ENCODE peak calls at places on chromosomes 4 and X, in five cellular contexts. One of them, this sample, is unnamed.

GRCh38 chr4:24645765-24646550 is 61.6 kb upstream of the DHX15 start:
- DNase-seq in tibial artery: no peak
- DNase-seq in stomach: no peak
- DNase-seq in epithelial cell of esophagus: no peak
- DNase-seq in tibial nerve: no peak
- DNase-seq in this sample: no peak

GRCh38 chr4:60463846-60464502 is 736.2 kb upstream of the ADGRL3 start:
- DNase-seq in tibial artery: no peak
- DNase-seq in stomach: no peak
- DNase-seq in epithelial cell of esophagus: peak; percentile 49
- DNase-seq in tibial nerve: no peak
- DNase-seq in this sample: no peak

GRCh38 chr4:4968161-4968757 is 51.0 kb downstream of the CYTL1 start:
- DNase-seq in stomach: no peak
- DNase-seq in tibial nerve: no peak
- DNase-seq in tibial artery: no peak
- DNase-seq in epithelial cell of esophagus: no peak
- DNase-seq in this sample: no peak

GRCh38 chrX:28188526-28188925 is 207.3 kb upstream of the DCAF8L1 start:
- DNase-seq in tibial nerve: no peak
- DNase-seq in stomach: no peak
- DNase-seq in epithelial cell of esophagus: peak; percentile 18
- DNase-seq in tibial artery: no peak
- DNase-seq in this sample: no peak

GRCh38 chrX:131792356-131792749 is 230.7 kb upstream of the STK26 start:
- DNase-seq in tibial nerve: no peak
- DNase-seq in epithelial cell of esophagus: no peak
- DNase-seq in tibial artery: no peak
- DNase-seq in stomach: peak; percentile 93
- DNase-seq in this sample: no peak

GRCh38 chr4:72031868-72032619 is at the start of gene NPFFR2:
- DNase-seq in epithelial cell of esophagus: peak; percentile 49
- DNase-seq in stomach: no peak
- DNase-seq in tibial artery: no peak
- DNase-seq in tibial nerve: no peak
- DNase-seq in this sample: no peak

GRCh38 chr4:54082168-54082567 is 17.8 kb upstream of the CHIC2 start:
- DNase-seq in stomach: peak; percentile 46
- DNase-seq in epithelial cell of esophagus: peak; percentile 99
- DNase-seq in tibial nerve: no peak
- DNase-seq in tibial artery: no peak
- DNase-seq in this sample: no peak

GRCh38 chrX:40012800-40013682 is 84.7 kb downstream of the BCOR start:
- DNase-seq in tibial artery: peak; percentile 86
- DNase-seq in stomach: peak; percentile 70
- DNase-seq in tibial nerve: peak; percentile 51
- DNase-seq in epithelial cell of esophagus: peak; percentile 62
- DNase-seq in this sample: no peak

GRCh38 chr4:15333692-15334633 is 93.9 kb upstream of the C1QTNF7 start:
- DNase-seq in stomach: no peak
- DNase-seq in tibial artery: no peak
- DNase-seq in tibial nerve: no peak
- DNase-seq in epithelial cell of esophagus: no peak
- DNase-seq in this sample: no peak

GRCh38 chr4:5110901-5111300 is 59.6 kb downstream of the STK32B start:
- DNase-seq in tibial artery: no peak
- DNase-seq in epithelial cell of esophagus: no peak
- DNase-seq in tibial nerve: no peak
- DNase-seq in stomach: no peak
- DNase-seq in this sample: no peak

GRCh38 chr4:85777908-85778808 is 303.2 kb downstream of the ARHGAP24 start:
- DNase-seq in stomach: no peak
- DNase-seq in epithelial cell of esophagus: peak; percentile 38
- DNase-seq in tibial nerve: no peak
- DNase-seq in tibial artery: no peak
- DNase-seq in this sample: peak; percentile 24

GRCh38 chrX:6708041-6708440 is 173.1 kb upstream of the VCX3A start:
- DNase-seq in tibial artery: no peak
- DNase-seq in stomach: no peak
- DNase-seq in tibial nerve: no peak
- DNase-seq in epithelial cell of esophagus: no peak
- DNase-seq in this sample: no peak

GRCh38 chr4:18388029-18388428 is 366.5 kb upstream of the LCORL start:
- DNase-seq in tibial artery: no peak
- DNase-seq in tibial nerve: no peak
- DNase-seq in stomach: no peak
- DNase-seq in epithelial cell of esophagus: no peak
- DNase-seq in this sample: no peak

GRCh38 chr4:23097251-23097650 is 404.5 kb downstream of the GBA3 start:
- DNase-seq in epithelial cell of esophagus: peak; percentile 45
- DNase-seq in tibial nerve: no peak
- DNase-seq in tibial artery: no peak
- DNase-seq in stomach: no peak
- DNase-seq in this sample: no peak

GRCh38 chrX:31459361-31459760 is 387.5 kb upstream of the FTHL17 start:
- DNase-seq in tibial artery: no peak
- DNase-seq in epithelial cell of esophagus: peak; percentile 42
- DNase-seq in stomach: no peak
- DNase-seq in tibial nerve: no peak
- DNase-seq in this sample: no peak

GRCh38 chrX:2693123-2693438 is 2.0 kb downstream of the CD99 start:
- DNase-seq in epithelial cell of esophagus: no peak
- DNase-seq in tibial artery: no peak
- DNase-seq in stomach: no peak
- DNase-seq in tibial nerve: no peak
- DNase-seq in this sample: no peak
- H3K4me3 ChIP-seq in epithelial cell of esophagus: no peak overlapping the region
- H3K4me3 ChIP-seq in tibial artery: peak overlapping the region; percentile 66
- H3K4me3 ChIP-seq in stomach: peak overlapping the region; percentile 98
- H3K4me3 ChIP-seq in tibial nerve: no peak overlapping the region
- H3K4me3 ChIP-seq in this sample: peak overlapping the region; percentile 99

GRCh38 chrX:78555401-78555980 is 103.6 kb downstream of the RTL3 start:
- DNase-seq in epithelial cell of esophagus: no peak
- DNase-seq in stomach: no peak
- DNase-seq in tibial artery: no peak
- DNase-seq in tibial nerve: no peak
- DNase-seq in this sample: no peak
- TF ChIP-seq CTCF in epithelial cell of esophagus: peak; percentile 34
- TF ChIP-seq CTCF in stomach: no peak
- TF ChIP-seq CTCF in tibial artery: peak; percentile 41
- TF ChIP-seq CTCF in tibial nerve: peak; percentile 33
- TF ChIP-seq CTCF in this sample: no peak

GRCh38 chr4:86975927-86976326 is 41.1 kb downstream of the AFF1 start:
- DNase-seq in epithelial cell of esophagus: no peak
- DNase-seq in tibial artery: no peak
- DNase-seq in stomach: no peak
- DNase-seq in tibial nerve: no peak
- DNase-seq in this sample: no peak

GRCh38 chr4:86980230-86980629 is 45.4 kb downstream of the AFF1 start:
- DNase-seq in tibial nerve: no peak
- DNase-seq in stomach: no peak
- DNase-seq in epithelial cell of esophagus: no peak
- DNase-seq in tibial artery: no peak
- DNase-seq in this sample: no peak

GRCh38 chr4:86976801-86977485 is 42.1 kb downstream of the AFF1 start:
- DNase-seq in stomach: no peak
- DNase-seq in tibial artery: no peak
- DNase-seq in tibial nerve: no peak
- DNase-seq in epithelial cell of esophagus: peak; percentile 82
- DNase-seq in this sample: no peak

GRCh38 chr4:86977621-86978184 is 42.9 kb downstream of the AFF1 start:
- DNase-seq in epithelial cell of esophagus: peak; percentile 95
- DNase-seq in stomach: no peak
- DNase-seq in tibial nerve: no peak
- DNase-seq in tibial artery: no peak
- DNase-seq in this sample: no peak

DNA sequence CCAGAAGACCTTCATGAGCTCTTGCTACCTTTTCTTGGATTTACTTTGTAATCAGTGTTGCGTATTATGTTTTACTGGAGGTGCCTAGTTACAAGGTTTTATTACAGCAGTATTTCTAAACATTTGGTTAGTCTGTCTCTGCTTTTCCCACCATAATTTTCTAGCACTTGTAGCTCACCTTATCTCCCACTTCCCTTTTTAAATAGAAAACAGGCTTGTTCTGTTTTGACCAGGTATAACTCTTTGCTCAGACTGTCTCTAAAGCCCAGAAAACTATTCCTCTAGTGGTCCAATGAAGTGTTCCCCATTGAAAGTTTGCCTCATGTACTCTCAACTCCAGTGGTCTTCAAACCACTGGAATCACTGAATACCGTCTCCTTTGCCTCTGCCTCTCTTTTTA is 43.9 kb downstream of the AFF1 start:
- DNase-seq in tibial artery: no peak
- DNase-seq in tibial nerve: no peak
- DNase-seq in stomach: no peak
- DNase-seq in epithelial cell of esophagus: no peak
- DNase-seq in this sample: no peak
- H3K4me3 ChIP-seq in tibial artery: no peak overlapping the region
- H3K4me3 ChIP-seq in tibial nerve: no peak overlapping the region
- H3K4me3 ChIP-seq in stomach: no peak overlapping the region
- H3K4me3 ChIP-seq in epithelial cell of esophagus: no peak overlapping the region
- H3K4me3 ChIP-seq in this sample: no peak overlapping the region

DNA sequence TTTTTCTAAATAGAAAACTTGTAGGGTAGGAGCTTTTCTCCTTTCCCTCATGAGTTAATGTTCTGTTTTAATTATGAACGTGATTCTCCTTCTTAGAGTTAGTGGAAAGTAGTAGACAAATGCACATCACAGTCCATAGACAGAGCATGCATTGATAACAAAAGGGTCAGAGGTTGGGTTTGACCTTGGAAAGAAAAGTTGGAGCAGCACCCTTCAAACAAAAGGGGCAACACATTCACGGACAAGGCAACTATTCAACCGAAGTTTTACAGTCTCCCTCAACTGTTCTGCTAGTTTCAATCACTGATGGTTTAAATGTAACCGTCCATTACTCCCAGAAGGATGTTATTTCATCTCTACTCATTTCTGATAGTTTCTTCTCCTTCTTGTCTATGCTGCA is 103.4 kb upstream of the MAOA start:
- DNase-seq in epithelial cell of esophagus: no peak
- DNase-seq in tibial nerve: no peak
- DNase-seq in tibial artery: no peak
- DNase-seq in stomach: no peak
- DNase-seq in this sample: no peak
- TF ChIP-seq CTCF in epithelial cell of esophagus: no peak
- TF ChIP-seq CTCF in tibial nerve: no peak
- TF ChIP-seq CTCF in tibial artery: no peak
- TF ChIP-seq CTCF in stomach: no peak
- TF ChIP-seq CTCF in this sample: no peak

GRCh38 chr4:146347822-146348221 is 133.5 kb downstream of the REELD1 start:
- DNase-seq in tibial artery: no peak
- DNase-seq in stomach: no peak
- DNase-seq in epithelial cell of esophagus: no peak
- DNase-seq in tibial nerve: no peak
- DNase-seq in this sample: no peak

GRCh38 chr4:146343776-146344175 is 129.4 kb downstream of the REELD1 start:
- DNase-seq in tibial nerve: no peak
- DNase-seq in tibial artery: no peak
- DNase-seq in stomach: no peak
- DNase-seq in epithelial cell of esophagus: no peak
- DNase-seq in this sample: no peak

GRCh38 chr4:146346276-146346675 is 131.9 kb downstream of the REELD1 start:
- DNase-seq in stomach: no peak
- DNase-seq in tibial nerve: no peak
- DNase-seq in tibial artery: no peak
- DNase-seq in epithelial cell of esophagus: no peak
- DNase-seq in this sample: no peak

DNA sequence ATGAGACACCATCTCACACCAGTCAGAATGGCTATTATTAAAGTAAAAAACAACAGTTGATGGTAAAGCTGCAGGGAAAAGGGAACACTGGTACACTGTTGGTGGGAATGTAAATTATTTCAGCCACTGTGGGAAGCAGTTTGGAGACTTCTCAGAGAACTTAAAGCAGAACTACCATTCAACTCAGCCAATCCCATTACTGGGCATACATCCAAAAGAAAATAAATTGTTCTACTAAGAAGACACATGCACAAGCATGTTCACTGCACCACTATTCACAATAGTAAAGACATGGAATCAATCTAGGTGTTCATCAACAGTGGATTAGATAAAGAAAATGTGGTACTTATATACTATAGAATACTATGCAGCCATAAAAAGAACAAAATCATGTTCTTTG is 135.0 kb downstream of the REELD1 start:
- DNase-seq in tibial nerve: no peak
- DNase-seq in tibial artery: no peak
- DNase-seq in epithelial cell of esophagus: peak; percentile 41
- DNase-seq in stomach: no peak
- DNase-seq in this sample: no peak
- H3K4me3 ChIP-seq in tibial nerve: no peak overlapping the region
- H3K4me3 ChIP-seq in tibial artery: no peak overlapping the region
- H3K4me3 ChIP-seq in epithelial cell of esophagus: no peak overlapping the region
- H3K4me3 ChIP-seq in stomach: no peak overlapping the region
- H3K4me3 ChIP-seq in this sample: no peak overlapping the region

GRCh38 chrX:57121162-57121741 is at the start of gene SPIN2B:
- DNase-seq in epithelial cell of esophagus: peak; percentile 72
- DNase-seq in tibial artery: peak; percentile 85
- DNase-seq in tibial nerve: peak; percentile 28
- DNase-seq in stomach: peak; percentile 74
- DNase-seq in this sample: peak; percentile 62
- TF ChIP-seq CTCF in epithelial cell of esophagus: no peak
- TF ChIP-seq CTCF in tibial artery: no peak
- TF ChIP-seq CTCF in tibial nerve: no peak
- TF ChIP-seq CTCF in stomach: no peak
- TF ChIP-seq CTCF in this sample: no peak

DNA sequence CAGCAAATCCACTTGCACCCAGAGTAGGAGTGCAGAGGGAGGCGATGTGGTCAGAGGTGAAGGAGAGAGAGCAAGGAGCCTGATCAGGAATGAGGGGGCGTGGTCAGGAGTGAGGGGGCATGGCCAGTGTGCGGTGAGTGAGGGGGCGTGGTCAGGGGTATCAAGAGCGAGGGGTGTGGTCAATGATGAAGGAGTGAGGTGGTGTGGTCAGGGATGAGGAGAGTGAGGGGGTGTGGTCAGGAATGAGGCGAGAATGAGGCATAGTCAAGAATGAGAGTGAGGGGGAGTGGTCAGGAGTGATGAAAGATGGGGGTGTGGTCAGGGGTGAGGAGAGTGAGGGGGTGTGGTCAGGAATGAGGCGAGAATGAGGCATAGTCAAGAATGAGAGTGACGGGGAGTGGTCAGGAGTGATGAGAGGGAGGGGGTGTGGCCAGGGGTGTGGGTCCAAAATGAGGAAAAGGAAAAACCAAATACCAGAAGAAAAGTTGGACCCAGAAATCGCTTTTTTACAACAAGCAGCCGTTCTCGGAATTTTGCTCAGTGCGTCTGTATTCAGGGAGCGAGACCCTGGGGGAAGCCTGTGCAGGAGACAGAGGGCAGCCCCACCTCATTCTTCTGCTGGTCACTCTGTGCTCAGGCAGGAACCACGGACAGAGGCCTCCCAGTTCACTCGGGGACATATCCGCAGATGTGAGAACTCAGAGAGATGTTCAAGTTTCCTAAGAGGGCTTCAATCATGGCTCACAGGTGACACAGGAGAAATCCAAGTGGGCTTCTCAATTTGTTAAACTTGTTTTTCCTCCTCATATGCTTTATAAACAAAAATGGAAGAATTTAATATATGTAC is 47.5 kb downstream of the MAGEA1 start:
- DNase-seq in stomach: no peak
- DNase-seq in epithelial cell of esophagus: peak; percentile 94
- DNase-seq in tibial nerve: peak; percentile 29
- DNase-seq in tibial artery: no peak
- DNase-seq in this sample: no peak
- H3K4me3 ChIP-seq in stomach: no peak overlapping the region
- H3K4me3 ChIP-seq in epithelial cell of esophagus: no peak overlapping the region
- H3K4me3 ChIP-seq in tibial nerve: no peak overlapping the region
- H3K4me3 ChIP-seq in tibial artery: no peak overlapping the region
- H3K4me3 ChIP-seq in this sample: no peak overlapping the region

This sample was measured in GM12864.